ENCODE peak calls at places on chromosomes 4 and X, in six cellular contexts. K is PC-3, Z is K562, G is ovary, M is brain microvascular endothelial cell, P is mesenchymal stem cell. N is an unnamed sample. For H3K36me3, the result is how much of the 10 kb centered on the place peaks cover.

GRCh38 chr4:182429896-182430295 is 186.7 kb downstream of the TENM3 start:
- DNase-seq in K (no peak), Z (no peak), G (no peak), M (no peak), P (no peak), N (no peak)

GRCh38 chrX:42536286-42536685 is 241.7 kb downstream of the PPP1R2C start:
- DNase-seq in K (no peak), Z (no peak), G (no peak), M (no peak), P (no peak), N (no peak)

GRCh38 chr4:13218316-13218958 is 265.7 kb downstream of the RAB28 start:
- DNase-seq in K (no peak), Z (no peak), G (no peak), M (no peak), P (no peak), N (no peak)

GRCh38 chr4:139242511-139243051 is 37.4 kb downstream of the MGARP start:
- DNase-seq in K (peak), Z (no peak), G (no peak), M (peak), P (peak), N (no peak)

GRCh38 chrX:123859409-123859827 is 435 bp upstream of the XIAP start:
- DNase-seq in K (peak), Z (no peak), G (peak), M (no peak), P (no peak), N (no peak)

GRCh38 chr4:48968814-48969213 is 17.3 kb upstream of the CWH43 start:
- DNase-seq in K (peak), Z (no peak), G (no peak), M (peak), P (peak), N (no peak)

GRCh38 chrX:24594531-24594930 is 52.6 kb downstream of the PCYT1B start:
- DNase-seq in K (no peak), Z (no peak), G (no peak), M (no peak), P (no peak), N (no peak)

GRCh38 chr4:74630551-74630950 is 163.8 kb downstream of the BTC start:
- DNase-seq in K (no peak), Z (no peak), G (no peak), M (no peak), P (no peak), N (no peak)

GRCh38 chr4:26815686-26816085 is 45.0 kb upstream of the STIM2 start:
- DNase-seq in K (no peak), Z (no peak), G (no peak), M (no peak), P (no peak), N (no peak)

GRCh38 chrX:77167993-77168392 is 279.2 kb upstream of the FGF16 start:
- DNase-seq in K (no peak), Z (no peak), G (no peak), M (peak), P (no peak), N (no peak)

GRCh38 chr4:109588176-109588575 is 28.1 kb downstream of the MCUB start:
- DNase-seq in K (no peak), Z (no peak), G (no peak), M (no peak), P (no peak), N (no peak)

GRCh38 chrX:71181558-71181909 is 36.9 kb downstream of the NLGN3 start:
- DNase-seq in K (no peak), Z (peak), G (peak), M (no peak), P (no peak), N (no peak)

GRCh38 chrX:153934473-153935325 is at the start of gene NAA10:
- DNase-seq in K (peak), Z (peak), G (peak), M (no peak), P (peak), N (peak)

GRCh38 chr4:107705742-107706556 is 14.1 kb downstream of the PAPSS1 start:
- DNase-seq in K (no peak), Z (no peak), G (no peak), M (no peak), P (no peak), N (no peak)

GRCh38 chrX:129585691-129586090 is 45.6 kb downstream of the OCRL start:
- DNase-seq in K (no peak), Z (no peak), G (no peak), M (no peak), P (peak), N (no peak)

GRCh38 chr4:786074-786741 is 39.7 kb downstream of the CPLX1 start:
- DNase-seq in K (no peak), Z (no peak), G (peak), M (no peak), P (no peak), N (no peak)

GRCh38 chr4:152961041-152961751 is 25.1 kb downstream of the FHDC1 start:
- DNase-seq in K (no peak), Z (no peak), G (no peak), M (no peak), P (no peak), N (no peak)
- H3K36me3 ChIP-seq in K (under half), Z (under half), G (under half), M (under half), P (under half), N (under half)

GRCh38 chr4:168711197-168712120 is 214.6 kb downstream of the PALLD start:
- DNase-seq in K (no peak), Z (no peak), G (no peak), M (peak), P (no peak), N (no peak)

GRCh38 chr4:168710353-168710946 is 213.6 kb downstream of the PALLD start:
- DNase-seq in K (peak), Z (peak), G (peak), M (peak), P (peak), N (peak)

GRCh38 chr4:168707205-168707604 is 210.4 kb downstream of the PALLD start:
- DNase-seq in K (peak), Z (no peak), G (no peak), M (no peak), P (no peak), N (no peak)

GRCh38 chr4:168705121-168705520 is 208.3 kb downstream of the PALLD start:
- DNase-seq in K (no peak), Z (no peak), G (no peak), M (no peak), P (no peak), N (no peak)

GRCh38 chr4:168708108-168708507 is 211.3 kb downstream of the PALLD start:
- DNase-seq in K (peak), Z (no peak), G (no peak), M (no peak), P (no peak), N (no peak)
- H3K36me3 ChIP-seq in K (under half), Z (under half), G (under half), M (under half), P (under half), N (under half)

GRCh38 chr4:183698909-183699308 is 39.8 kb downstream of the TRAPPC11 start:
- DNase-seq in K (no peak), Z (no peak), G (no peak), M (no peak), P (no peak), N (no peak)
- H3K36me3 ChIP-seq in K (under half), Z (half or more), G (under half), M (half or more), P (under half), N (under half)

GRCh38 chrX:150529587-150529986 is 38.8 kb upstream of the MTM1 start:
- DNase-seq in K (no peak), Z (no peak), G (no peak), M (no peak), P (no peak), N (no peak)

GRCh38 chrX:150526692-150527091 is 41.7 kb upstream of the MTM1 start:
- DNase-seq in K (no peak), Z (no peak), G (no peak), M (no peak), P (no peak), N (no peak)

GRCh38 chrX:150527108-150527507 is 41.3 kb upstream of the MTM1 start:
- DNase-seq in K (no peak), Z (no peak), G (no peak), M (no peak), P (no peak), N (no peak)

GRCh38 chrX:150522494-150522893 is 45.9 kb upstream of the MTM1 start:
- DNase-seq in K (no peak), Z (no peak), G (no peak), M (no peak), P (no peak), N (no peak)

GRCh38 chrX:150525061-150525919 is 43.1 kb upstream of the MTM1 start:
- DNase-seq in K (no peak), Z (no peak), G (no peak), M (no peak), P (no peak), N (no peak)
- H3K36me3 ChIP-seq in K (under half), Z (under half), G (under half), M (under half), P (under half), N (under half)

GRCh38 chr4:39452860-39453587 is 5.7 kb downstream of the RPL9 start:
- DNase-seq in K (no peak), Z (no peak), G (no peak), M (no peak), P (no peak), N (no peak)
- H3K36me3 ChIP-seq in K (half or more), Z (half or more), G (under half), M (half or more), P (under half), N (under half)

DNA sequence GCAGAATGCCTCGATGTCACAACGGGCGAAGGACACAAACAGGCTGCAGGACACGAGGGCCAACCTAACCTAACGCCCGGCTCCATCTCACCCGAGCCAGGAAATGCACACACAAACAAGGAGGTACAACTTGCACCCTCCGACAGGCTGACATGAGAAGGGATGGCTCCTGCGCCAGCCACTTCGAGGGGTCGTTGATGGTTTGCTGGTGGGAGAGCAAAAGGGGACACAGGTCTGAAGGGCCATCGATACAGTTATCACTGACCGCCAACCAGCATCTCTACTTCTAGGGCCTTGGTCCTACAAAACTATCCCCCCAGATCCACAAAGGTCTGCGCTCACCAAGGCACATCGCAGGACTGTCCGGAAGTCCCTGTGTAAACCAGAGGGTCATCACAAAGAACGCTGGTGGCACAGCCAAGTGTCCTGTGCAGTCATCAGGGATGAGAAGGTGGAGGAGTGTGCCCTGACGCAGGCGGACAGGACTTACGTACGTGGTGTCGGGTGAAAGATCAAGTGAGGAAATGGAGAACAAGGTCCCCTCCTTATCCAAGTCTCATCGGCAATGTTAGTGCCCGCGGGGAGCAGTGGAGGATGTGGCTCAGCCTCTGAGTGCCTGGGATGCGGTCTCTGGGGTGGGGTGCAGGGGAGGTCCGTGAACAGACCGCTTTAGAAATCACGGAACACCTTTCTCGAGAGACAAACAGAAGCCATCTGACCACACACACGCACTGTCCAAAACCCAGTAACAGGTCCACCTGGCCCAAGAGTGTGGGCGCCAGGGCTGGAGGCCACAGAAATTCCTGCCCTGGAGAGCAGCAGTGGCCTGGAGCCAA is 7.0 kb downstream of the MXD4 start:
- DNase-seq in K (no peak), Z (no peak), G (peak), M (no peak), P (no peak), N (peak)
- H3K36me3 ChIP-seq in K (under half), Z (under half), G (under half), M (under half), P (half or more), N (under half)

GRCh38 chr4:55902677-55903076 is 46.1 kb upstream of the CEP135 start:
- DNase-seq in K (no peak), Z (no peak), G (no peak), M (no peak), P (no peak), N (no peak)
- H3K36me3 ChIP-seq in K (under half), Z (under half), G (under half), M (under half), P (under half), N (under half)

N was measured in hepatocyte.